ENCODE peak calls at places on chromosomes 3 and 15, in five cellular contexts. Q is kidney, J is transverse colon, Z is fibroblast of pulmonary artery, A is fibroblast of lung. S is an unnamed sample.

GRCh38 chr3:196096382-196096953 is 14.6 kb upstream of the TFRC start:
- DNase-seq in Z (no peak), J (peak; percentile 67), Q (no peak), A (peak; percentile 26), S (no peak)

GRCh38 chr3:157637866-157638265 is 134.7 kb upstream of the VEPH1 start:
- DNase-seq in A (no peak), J (no peak), Q (no peak), Z (no peak), S (no peak)

GRCh38 chr3:79250746-79251145 is 517.1 kb downstream of the ROBO1 start:
- DNase-seq in A (no peak), J (no peak), Z (no peak), Q (no peak), S (no peak)

GRCh38 chr3:177035678-177036077 is 161.6 kb downstream of the TBL1XR1 start:
- DNase-seq in Z (no peak), A (no peak), Q (no peak), J (no peak), S (peak; percentile 64)

GRCh38 chr3:188706176-188706575 is 465.6 kb upstream of the TPRG1 start:
- DNase-seq in Z (no peak), A (peak; percentile 37), Q (no peak), J (no peak), S (no peak)

GRCh38 chr15:71780349-71780976 is 29.9 kb upstream of the NR2E3 start:
- DNase-seq in A (peak; percentile 46), Z (peak; percentile 89), J (peak; percentile 23), Q (no peak), S (peak; percentile 17)

GRCh38 chr3:168024537-168024941 is 71.2 kb downstream of the GOLIM4 start:
- DNase-seq in Z (peak; percentile 89), Q (no peak), J (no peak), A (peak; percentile 91), S (no peak)

GRCh38 chr3:32945136-32945535 is 6.3 kb upstream of the CCR4 start:
- DNase-seq in J (no peak), Z (peak; percentile 7), A (peak; percentile 53), Q (no peak), S (no peak)

GRCh38 chr15:34721802-34722795 is 32.7 kb downstream of the GJD2 start:
- DNase-seq in Q (peak; percentile 79), A (peak; percentile 62), Z (peak; percentile 30), J (no peak), S (no peak)

GRCh38 chr15:76065267-76065666 is 5.5 kb downstream of the TMEM266 start:
- DNase-seq in J (no peak), Q (no peak), A (no peak), Z (no peak), S (no peak)

GRCh38 chr3:9715127-9715526 is 11.5 kb downstream of the CPNE9 start:
- DNase-seq in Q (no peak), A (no peak), Z (no peak), J (no peak), S (peak; percentile 15)

GRCh38 chr15:23687143-23687470 is at the start of gene NDN:
- DNase-seq in Z (peak; percentile 68), Q (peak; percentile 78), A (peak; percentile 63), J (peak; percentile 41), S (peak; percentile 19)

GRCh38 chr3:124297062-124297980 is 305.4 kb upstream of the ROPN1 start:
- DNase-seq in A (no peak), Q (no peak), J (no peak), Z (peak; percentile 49), S (no peak)

GRCh38 chr3:29430558-29430971 is 149.7 kb downstream of the RBMS3 start:
- DNase-seq in J (no peak), Q (no peak), Z (peak; percentile 66), A (peak; percentile 84), S (no peak)

GRCh38 chr15:72751751-72752455 is 31.7 kb downstream of the ADPGK start:
- DNase-seq in Q (no peak), A (peak; percentile 50), J (no peak), Z (peak; percentile 50), S (no peak)

GRCh38 chr3:13879946-13880810 is at the start of gene WNT7A:
- DNase-seq in A (no peak), Z (no peak), J (no peak), Q (peak; percentile 75), S (no peak)

GRCh38 chr3:38397320-38397719 is 50.7 kb downstream of the XYLB start:
- DNase-seq in J (no peak), Z (peak; percentile 62), Q (no peak), A (peak; percentile 27), S (no peak)

GRCh38 chr3:143092191-143092590 is 27.4 kb upstream of the CHST2 start:
- DNase-seq in J (no peak), Q (no peak), A (no peak), Z (no peak), S (no peak)

GRCh38 chr3:39213613-39214012 is 21.2 kb upstream of the XIRP1 start:
- DNase-seq in Z (no peak), Q (no peak), J (no peak), A (no peak), S (no peak)

GRCh38 chr3:126749547-126749875 is 45.5 kb downstream of the CHCHD6 start:
- DNase-seq in J (no peak), A (no peak), Z (no peak), Q (no peak), S (no peak)

GRCh38 chr15:33226559-33227181 is 32.2 kb upstream of the FMN1 start:
- DNase-seq in Z (no peak), A (peak; percentile 45), J (peak; percentile 33), Q (no peak), S (peak; percentile 81)

GRCh38 chr3:126064627-126065258 is 19.2 kb downstream of the SLC41A3 start:
- DNase-seq in Q (no peak), J (peak; percentile 22), A (no peak), Z (no peak), S (no peak)

GRCh38 chr15:101362359-101362758 is 67.3 kb upstream of the SNRPA1 start:
- DNase-seq in Q (no peak), Z (no peak), J (no peak), A (no peak), S (no peak)

GRCh38 chr3:59388555-59389280 is 338.9 kb upstream of the CFAP20DC start:
- DNase-seq in Z (no peak), A (peak; percentile 30), J (no peak), Q (no peak), S (no peak)

GRCh38 chr3:58032186-58032585 is 24.0 kb downstream of the FLNB start:
- DNase-seq in A (peak; percentile 71), Q (no peak), J (no peak), Z (peak; percentile 69), S (no peak)

GRCh38 chr3:149216195-149216869 is 5.3 kb downstream of the CP start:
- DNase-seq in Z (peak; percentile 28), A (peak; percentile 14), J (peak; percentile 31), Q (no peak), S (no peak)

GRCh38 chr3:29683306-29683993 is 402.6 kb downstream of the RBMS3 start:
- DNase-seq in A (peak; percentile 83), J (no peak), Q (no peak), Z (peak; percentile 90), S (no peak)

GRCh38 chr3:128416578-128417150 is 50.0 kb downstream of the DNAJB8 start:
- DNase-seq in Z (peak; percentile 38), J (no peak), Q (no peak), A (peak; percentile 82), S (no peak)

GRCh38 chr3:35663471-35663870 is 24.1 kb downstream of the ARPP21 start:
- DNase-seq in J (no peak), Q (no peak), A (no peak), Z (no peak), S (no peak)

GRCh38 chr15:64800476-64800875 is 25.0 kb downstream of the PIF1 start:
- DNase-seq in A (no peak), J (no peak), Z (no peak), Q (no peak), S (no peak)

DNA sequence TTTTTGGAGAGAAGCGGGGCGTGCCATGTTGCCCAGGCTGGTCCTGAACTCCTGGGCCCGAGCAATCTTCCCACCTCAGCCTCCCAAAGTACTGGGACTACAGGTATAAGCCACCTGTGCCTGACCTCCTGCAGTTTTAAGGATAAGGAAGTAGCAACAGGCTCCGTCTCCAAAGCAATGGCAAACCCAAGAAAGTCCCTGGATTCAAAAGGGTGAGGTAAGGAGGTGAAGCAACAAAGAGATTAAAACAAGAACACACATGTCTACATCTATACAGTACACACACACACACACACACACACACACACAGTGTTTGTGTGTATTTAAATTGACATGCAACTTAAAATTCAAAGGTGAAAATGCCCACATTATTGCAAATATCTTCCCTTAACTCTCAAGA is 58.9 kb downstream of the ABCC5 start:
- DNase-seq in A (no peak), Q (no peak), J (peak; percentile 19), Z (no peak), S (no peak)
- H3K4me3 ChIP-seq in A (no peak overlapping the region), Q (no peak overlapping the region), J (no peak overlapping the region), Z (no peak overlapping the region), S (no peak overlapping the region)

DNA sequence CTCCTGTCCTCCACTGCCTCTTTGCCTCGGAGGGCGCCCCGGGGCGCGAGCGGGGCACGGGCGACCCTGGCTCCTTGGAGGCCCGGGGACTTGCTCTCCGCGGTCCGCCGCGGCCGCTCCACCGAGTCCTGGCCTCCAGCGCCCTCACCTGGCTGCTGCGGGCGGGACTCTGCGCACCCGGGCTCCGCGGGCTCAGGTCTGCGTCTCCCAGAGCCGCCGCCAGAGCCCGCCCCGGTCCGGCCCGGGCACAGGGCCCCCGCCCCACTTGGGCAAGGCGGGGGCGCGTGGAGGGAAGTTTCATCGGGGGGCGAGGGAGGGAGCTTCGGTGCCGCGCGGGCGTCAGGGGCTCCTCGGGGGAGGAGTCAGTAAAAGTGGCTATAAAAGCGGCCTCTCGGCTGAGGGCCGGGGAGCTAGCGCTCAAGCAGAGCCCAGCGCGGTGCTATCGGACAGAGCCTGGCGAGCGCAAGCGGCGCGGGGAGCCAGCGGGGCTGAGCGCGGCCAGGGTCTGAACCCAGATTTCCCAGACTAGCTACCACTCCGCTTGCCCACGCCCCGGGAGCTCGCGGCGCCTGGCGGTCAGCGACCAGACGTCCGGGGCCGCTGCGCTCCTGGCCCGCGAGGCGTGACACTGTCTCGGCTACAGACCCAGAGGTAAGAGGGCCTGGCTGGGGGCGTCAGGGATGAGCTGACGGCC is at the start of gene CEMIP:
- DNase-seq in Q (peak; percentile 90), J (peak; percentile 82), A (peak; percentile 69), Z (peak; percentile 79), S (no peak)
- H3K4me3 ChIP-seq in Q (peak within 1 kb of the TSS; percentile 36), J (peak within 1 kb of the TSS; percentile 30), A (peak within 1 kb of the TSS; percentile 82), Z (peak within 1 kb of the TSS; percentile 66), S (peak within 1 kb of the TSS; percentile 47)

DNA sequence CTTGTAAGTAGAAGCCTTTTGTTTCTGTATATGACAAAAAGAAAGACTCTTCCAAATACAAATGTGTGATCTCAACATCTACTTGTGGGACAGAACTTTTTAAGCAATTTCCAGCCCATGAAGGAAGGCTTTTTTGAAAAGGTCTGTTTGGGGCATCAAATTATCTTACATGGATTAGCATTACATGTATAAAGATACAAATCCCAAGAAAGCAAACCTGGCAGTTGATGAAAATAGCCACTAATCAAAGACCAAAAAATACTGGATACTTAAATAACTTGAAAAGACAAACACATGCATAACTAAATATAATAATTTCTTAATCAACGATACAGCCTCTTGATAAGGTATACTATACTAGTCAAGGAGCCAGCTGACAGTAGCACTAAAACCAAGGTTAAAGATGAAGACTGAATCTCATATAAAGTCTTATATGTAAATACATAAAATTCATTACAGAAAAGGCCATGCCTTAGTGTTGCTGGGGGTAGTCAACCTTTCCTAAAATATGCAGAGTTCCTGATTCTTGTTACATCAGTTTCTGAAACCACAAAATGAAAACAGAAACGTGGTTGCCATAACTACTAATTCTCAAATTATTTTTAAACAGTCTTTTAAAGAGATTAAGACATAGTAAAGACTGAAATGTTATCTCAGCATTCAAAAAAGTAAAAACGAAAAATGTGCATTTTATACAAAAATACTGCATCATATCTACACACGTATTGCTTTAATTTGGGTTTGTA is 2.0 kb downstream of the ANKRD28 start:
- DNase-seq in J (no peak), Z (peak; percentile 79), A (peak; percentile 77), Q (no peak), S (no peak)
- H3K4me3 ChIP-seq in J (peak overlapping the region; percentile 17), Z (peak overlapping the region; percentile 76), A (peak overlapping the region; percentile 60), Q (no peak overlapping the region), S (peak overlapping the region; percentile 47)

GRCh38 chr3:49723301-49723630 is 485 bp downstream of the GMPPB start:
- DNase-seq in J (peak; percentile 88), A (peak; percentile 55), Q (peak; percentile 92), Z (peak; percentile 33), S (peak; percentile 44)
- H3K4me3 ChIP-seq in J (peak overlapping the region; percentile 90), A (peak overlapping the region; percentile 98), Q (peak overlapping the region; percentile 91), Z (peak overlapping the region; percentile 99), S (peak overlapping the region; percentile 91)